ENCODE peak calls at places on chromosome 16, in five cellular contexts. One of them, this sample, is unnamed.

GRCh38 chr16:52071101-52071500 is 475.8 kb downstream of the TOX3 start:
- DNase-seq in CD4-positive, alpha-beta T cell: no peak
- DNase-seq in lung: no peak
- DNase-seq in upper lobe of right lung: no peak
- DNase-seq in breast epithelium: no peak
- DNase-seq in this sample: no peak

GRCh38 chr16:17222756-17223411 is 247.9 kb downstream of the XYLT1 start:
- DNase-seq in CD4-positive, alpha-beta T cell: no peak
- DNase-seq in lung: no peak
- DNase-seq in upper lobe of right lung: no peak
- DNase-seq in breast epithelium: no peak
- DNase-seq in this sample: no peak

GRCh38 chr16:6193718-6194117 is 1096.1 kb upstream of the EEF2KMT start:
- DNase-seq in CD4-positive, alpha-beta T cell: no peak
- DNase-seq in lung: no peak
- DNase-seq in upper lobe of right lung: no peak
- DNase-seq in breast epithelium: no peak
- DNase-seq in this sample: no peak

GRCh38 chr16:22397459-22397858 is 23.0 kb upstream of the CDR2 start:
- DNase-seq in CD4-positive, alpha-beta T cell: no peak
- DNase-seq in lung: peak
- DNase-seq in upper lobe of right lung: no peak
- DNase-seq in breast epithelium: no peak
- DNase-seq in this sample: no peak

GRCh38 chr16:81873843-81874752 is 95.0 kb downstream of the PLCG2 start:
- DNase-seq in CD4-positive, alpha-beta T cell: peak
- DNase-seq in lung: peak
- DNase-seq in upper lobe of right lung: peak
- DNase-seq in breast epithelium: no peak
- DNase-seq in this sample: no peak

GRCh38 chr16:15613676-15614075 is 29.3 kb downstream of the MARF1 start:
- DNase-seq in CD4-positive, alpha-beta T cell: no peak
- DNase-seq in lung: no peak
- DNase-seq in upper lobe of right lung: no peak
- DNase-seq in breast epithelium: no peak
- DNase-seq in this sample: no peak

GRCh38 chr16:15440852-15441251 is 6.5 kb downstream of the BMERB1 start:
- DNase-seq in CD4-positive, alpha-beta T cell: no peak
- DNase-seq in lung: no peak
- DNase-seq in upper lobe of right lung: no peak
- DNase-seq in breast epithelium: no peak
- DNase-seq in this sample: no peak

GRCh38 chr16:9238346-9238745 is 146.9 kb downstream of the HAPSTR1 start:
- DNase-seq in CD4-positive, alpha-beta T cell: no peak
- DNase-seq in lung: no peak
- DNase-seq in upper lobe of right lung: no peak
- DNase-seq in breast epithelium: no peak
- DNase-seq in this sample: no peak

GRCh38 chr16:2468725-2469398 is 2.2 kb upstream of the NTN3 start:
- DNase-seq in CD4-positive, alpha-beta T cell: no peak
- DNase-seq in lung: no peak
- DNase-seq in upper lobe of right lung: no peak
- DNase-seq in breast epithelium: no peak
- DNase-seq in this sample: no peak

GRCh38 chr16:89842471-89843408 is 14.5 kb downstream of the SPIRE2 start:
- DNase-seq in CD4-positive, alpha-beta T cell: no peak
- DNase-seq in lung: no peak
- DNase-seq in upper lobe of right lung: no peak
- DNase-seq in breast epithelium: no peak
- DNase-seq in this sample: no peak

GRCh38 chr16:56780646-56781045 is 50.7 kb downstream of the NUP93 start:
- DNase-seq in CD4-positive, alpha-beta T cell: no peak
- DNase-seq in lung: no peak
- DNase-seq in upper lobe of right lung: no peak
- DNase-seq in breast epithelium: no peak
- DNase-seq in this sample: no peak

GRCh38 chr16:28207425-28207824 is 4.3 kb downstream of the XPO6 start:
- DNase-seq in CD4-positive, alpha-beta T cell: no peak
- DNase-seq in lung: no peak
- DNase-seq in upper lobe of right lung: no peak
- DNase-seq in breast epithelium: no peak
- DNase-seq in this sample: no peak

GRCh38 chr16:26672206-26672605 is 394.5 kb upstream of the C16orf82 start:
- DNase-seq in CD4-positive, alpha-beta T cell: no peak
- DNase-seq in lung: no peak
- DNase-seq in upper lobe of right lung: no peak
- DNase-seq in breast epithelium: no peak
- DNase-seq in this sample: no peak

GRCh38 chr16:19914877-19915276 is 30.2 kb upstream of the GPRC5B start:
- DNase-seq in CD4-positive, alpha-beta T cell: no peak
- DNase-seq in lung: no peak
- DNase-seq in upper lobe of right lung: no peak
- DNase-seq in breast epithelium: no peak
- DNase-seq in this sample: no peak

GRCh38 chr16:15682105-15682570 is 32.1 kb downstream of the NDE1 start:
- DNase-seq in CD4-positive, alpha-beta T cell: peak
- DNase-seq in lung: no peak
- DNase-seq in upper lobe of right lung: no peak
- DNase-seq in breast epithelium: no peak
- DNase-seq in this sample: no peak

GRCh38 chr16:74991268-74991592 is 6.3 kb upstream of the WDR59 start:
- DNase-seq in CD4-positive, alpha-beta T cell: no peak
- DNase-seq in lung: no peak
- DNase-seq in upper lobe of right lung: no peak
- DNase-seq in breast epithelium: no peak
- DNase-seq in this sample: no peak

GRCh38 chr16:31351937-31352315 is 3.0 kb upstream of the ITGAX start:
- DNase-seq in CD4-positive, alpha-beta T cell: no peak
- DNase-seq in lung: peak
- DNase-seq in upper lobe of right lung: no peak
- DNase-seq in breast epithelium: no peak
- DNase-seq in this sample: no peak
- H3K27ac ChIP-seq in CD4-positive, alpha-beta T cell: no peak
- H3K27ac ChIP-seq in lung: no peak
- H3K27ac ChIP-seq in upper lobe of right lung: peak
- H3K27ac ChIP-seq in breast epithelium: no peak
- H3K27ac ChIP-seq in this sample: peak

DNA sequence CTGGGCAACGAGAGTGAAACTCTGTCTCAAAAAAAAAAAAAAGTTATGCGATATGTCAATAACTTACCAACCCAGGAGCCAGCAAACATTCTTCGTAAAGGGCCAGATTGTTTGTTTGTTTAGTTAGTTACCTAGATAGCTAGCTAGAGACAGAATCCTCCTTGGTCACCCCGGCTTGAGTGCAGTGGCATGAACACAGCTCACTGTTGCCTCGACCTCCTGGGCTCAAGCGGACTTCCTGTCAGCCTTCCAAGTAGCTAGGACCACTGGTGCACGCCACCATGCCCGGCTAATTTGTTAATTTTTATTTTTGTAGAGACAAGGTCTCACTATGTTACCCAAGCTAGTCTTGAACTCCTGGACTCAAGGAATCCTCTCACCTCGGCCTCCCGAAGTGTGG is 113.0 kb downstream of the LITAF start:
- DNase-seq in CD4-positive, alpha-beta T cell: no peak
- DNase-seq in lung: no peak
- DNase-seq in upper lobe of right lung: peak
- DNase-seq in breast epithelium: no peak
- DNase-seq in this sample: no peak
- H3K27ac ChIP-seq in CD4-positive, alpha-beta T cell: no peak
- H3K27ac ChIP-seq in lung: no peak
- H3K27ac ChIP-seq in upper lobe of right lung: no peak
- H3K27ac ChIP-seq in breast epithelium: no peak
- H3K27ac ChIP-seq in this sample: no peak

DNA sequence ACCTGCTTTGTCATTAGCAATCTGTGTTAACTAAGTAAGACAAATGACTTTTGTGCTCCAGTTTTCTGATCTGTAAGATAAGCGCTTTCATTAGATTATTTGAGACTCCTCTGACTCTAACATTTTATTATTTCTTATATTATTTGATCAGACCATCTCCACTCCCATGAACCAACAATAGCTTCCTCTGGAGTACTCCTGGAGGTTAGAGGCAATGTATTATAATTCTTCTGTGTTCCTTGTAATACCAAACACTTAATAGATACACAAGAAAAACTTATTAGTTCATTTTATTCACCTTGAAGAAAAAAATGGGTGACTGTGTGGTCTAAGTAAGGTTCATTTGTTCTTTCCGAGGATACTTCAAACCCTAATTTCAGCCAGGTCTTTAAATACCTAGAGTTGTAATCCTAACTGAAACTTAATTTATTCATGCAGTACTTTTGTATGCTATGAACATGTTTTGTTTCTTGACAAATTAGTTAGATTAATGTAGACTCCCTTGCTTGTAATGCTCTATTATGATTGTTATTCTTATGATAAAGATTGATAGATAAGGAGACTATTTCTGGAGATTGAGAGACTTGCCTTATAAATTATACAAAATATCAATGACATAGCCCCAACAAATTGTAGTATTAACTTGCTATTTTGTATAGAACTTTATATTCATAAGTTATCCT is 53.9 kb downstream of the NQO1 start:
- DNase-seq in CD4-positive, alpha-beta T cell: no peak
- DNase-seq in lung: no peak
- DNase-seq in upper lobe of right lung: no peak
- DNase-seq in breast epithelium: no peak
- DNase-seq in this sample: no peak
- H3K27ac ChIP-seq in CD4-positive, alpha-beta T cell: no peak
- H3K27ac ChIP-seq in lung: no peak
- H3K27ac ChIP-seq in upper lobe of right lung: no peak
- H3K27ac ChIP-seq in breast epithelium: no peak
- H3K27ac ChIP-seq in this sample: no peak

GRCh38 chr16:50679676-50680555 is 1.2 kb downstream of the SNX20 start:
- DNase-seq in CD4-positive, alpha-beta T cell: no peak
- DNase-seq in lung: no peak
- DNase-seq in upper lobe of right lung: no peak
- DNase-seq in breast epithelium: no peak
- DNase-seq in this sample: no peak
- H3K27ac ChIP-seq in CD4-positive, alpha-beta T cell: peak
- H3K27ac ChIP-seq in lung: no peak
- H3K27ac ChIP-seq in upper lobe of right lung: no peak
- H3K27ac ChIP-seq in breast epithelium: no peak
- H3K27ac ChIP-seq in this sample: no peak

GRCh38 chr16:47028767-47029377 is 55.4 kb upstream of the DNAJA2 start:
- DNase-seq in CD4-positive, alpha-beta T cell: no peak
- DNase-seq in lung: no peak
- DNase-seq in upper lobe of right lung: no peak
- DNase-seq in breast epithelium: no peak
- DNase-seq in this sample: no peak
- H3K27ac ChIP-seq in CD4-positive, alpha-beta T cell: no peak
- H3K27ac ChIP-seq in lung: no peak
- H3K27ac ChIP-seq in upper lobe of right lung: no peak
- H3K27ac ChIP-seq in breast epithelium: no peak
- H3K27ac ChIP-seq in this sample: no peak

GRCh38 chr16:4091638-4092037 is 24.6 kb downstream of the ADCY9 start:
- DNase-seq in CD4-positive, alpha-beta T cell: no peak
- DNase-seq in lung: peak
- DNase-seq in upper lobe of right lung: peak
- DNase-seq in breast epithelium: no peak
- DNase-seq in this sample: no peak

GRCh38 chr16:4090476-4090875 is 25.8 kb downstream of the ADCY9 start:
- DNase-seq in CD4-positive, alpha-beta T cell: no peak
- DNase-seq in lung: no peak
- DNase-seq in upper lobe of right lung: no peak
- DNase-seq in breast epithelium: no peak
- DNase-seq in this sample: no peak

GRCh38 chr16:4087990-4088577 is 28.2 kb downstream of the ADCY9 start:
- DNase-seq in CD4-positive, alpha-beta T cell: no peak
- DNase-seq in lung: no peak
- DNase-seq in upper lobe of right lung: no peak
- DNase-seq in breast epithelium: no peak
- DNase-seq in this sample: no peak

GRCh38 chr16:4089251-4089810 is 26.9 kb downstream of the ADCY9 start:
- DNase-seq in CD4-positive, alpha-beta T cell: no peak
- DNase-seq in lung: no peak
- DNase-seq in upper lobe of right lung: no peak
- DNase-seq in breast epithelium: no peak
- DNase-seq in this sample: no peak

GRCh38 chr16:4089811-4090293 is 26.4 kb downstream of the ADCY9 start:
- DNase-seq in CD4-positive, alpha-beta T cell: no peak
- DNase-seq in lung: no peak
- DNase-seq in upper lobe of right lung: no peak
- DNase-seq in breast epithelium: no peak
- DNase-seq in this sample: no peak
- H3K27ac ChIP-seq in CD4-positive, alpha-beta T cell: no peak
- H3K27ac ChIP-seq in lung: peak
- H3K27ac ChIP-seq in upper lobe of right lung: peak
- H3K27ac ChIP-seq in breast epithelium: peak
- H3K27ac ChIP-seq in this sample: no peak

DNA sequence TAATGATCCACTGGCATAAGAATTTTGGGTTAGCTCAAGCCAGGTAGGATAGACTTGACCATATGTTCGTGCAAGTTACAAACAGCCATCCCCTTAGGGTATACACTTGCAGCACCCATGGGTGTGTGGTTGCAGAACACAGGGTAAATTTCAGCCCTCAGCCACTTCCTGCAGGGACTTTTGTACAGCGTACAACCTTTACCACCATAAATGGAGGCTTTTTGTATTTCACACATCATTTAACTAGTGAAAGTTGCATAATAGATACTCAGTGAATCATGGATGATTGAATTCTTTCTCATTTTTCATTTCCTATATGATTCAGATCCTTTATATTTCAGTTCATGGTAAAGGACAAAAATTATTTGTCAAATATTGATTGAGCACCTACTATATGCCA is 473.9 kb downstream of the CDH13 start:
- DNase-seq in CD4-positive, alpha-beta T cell: no peak
- DNase-seq in lung: no peak
- DNase-seq in upper lobe of right lung: no peak
- DNase-seq in breast epithelium: no peak
- DNase-seq in this sample: no peak
- H3K27ac ChIP-seq in CD4-positive, alpha-beta T cell: no peak
- H3K27ac ChIP-seq in lung: no peak
- H3K27ac ChIP-seq in upper lobe of right lung: no peak
- H3K27ac ChIP-seq in breast epithelium: no peak
- H3K27ac ChIP-seq in this sample: no peak

This sample was measured in caudate nucleus.